ENCODE peak calls at places on chromosomes 6 and 20, in six cellular contexts. T is colonic mucosa; N is mucosa of descending colon; U is astrocyte of the cerebellum; F is neuronal stem cell; A is naive thymus-derived CD4-positive, alpha-beta T cell. V is an unnamed sample.

GRCh38 chr20:23412026-23412425 is 9.3 kb downstream of the NAPB start:
- DNase-seq in T (no peak), N (no peak), U (no peak), A (no peak), F (no peak), V (no peak)

GRCh38 chr6:101080597-101080996 is 199.5 kb upstream of the ASCC3 start:
- DNase-seq in N (no peak), A (no peak), T (no peak), U (no peak), F (no peak), V (no peak)

GRCh38 chr6:41045664-41046063 is 3.4 kb downstream of the TSPO2 start:
- DNase-seq in T (no peak), F (no peak), N (no peak), A (no peak), U (no peak), V (no peak)

GRCh38 chr6:21263531-21264287 is 329.8 kb upstream of the SOX4 start:
- DNase-seq in N (no peak), U (no peak), T (no peak), A (no peak), F (no peak), V (no peak)

GRCh38 chr6:69096681-69097080 is 461.6 kb downstream of the ADGRB3 start:
- DNase-seq in N (no peak), F (no peak), T (no peak), A (no peak), U (no peak), V (peak; percentile 2)

GRCh38 chr6:2949536-2950083 is 21.8 kb downstream of the SERPINB6 start:
- DNase-seq in U (no peak), N (peak; percentile 0), T (peak; percentile 11), F (no peak), A (no peak), V (no peak)

GRCh38 chr20:44650777-44651493 is 564 bp downstream of the ADA start:
- DNase-seq in A (no peak), F (no peak), T (peak; percentile 33), U (no peak), N (peak; percentile 39), V (no peak)

GRCh38 chr20:61134286-61135035 is 117.6 kb upstream of the CDH4 start:
- DNase-seq in U (no peak), T (no peak), F (no peak), N (no peak), A (no peak), V (no peak)

GRCh38 chr6:95364016-95364604 is 213.2 kb upstream of the MANEA start:
- DNase-seq in F (peak; percentile 14), U (peak; percentile 0), A (no peak), T (no peak), N (no peak), V (no peak)

GRCh38 chr6:37242042-37242428 is 15.5 kb upstream of the TBC1D22B start:
- DNase-seq in F (no peak), T (no peak), U (no peak), N (no peak), A (no peak), V (no peak)

GRCh38 chr6:16596890-16597331 is 164.3 kb downstream of the ATXN1 start:
- DNase-seq in U (no peak), N (no peak), F (no peak), A (no peak), T (no peak), V (no peak)

GRCh38 chr6:136158398-136158797 is 91.7 kb downstream of the MTFR2 start:
- DNase-seq in U (no peak), T (no peak), A (no peak), F (no peak), N (no peak), V (no peak)

GRCh38 chr20:6501061-6501460 is 266.4 kb upstream of the BMP2 start:
- DNase-seq in F (no peak), U (peak; percentile 24), T (no peak), N (no peak), A (no peak), V (no peak)

GRCh38 chr6:147751232-147751631 is 242.7 kb downstream of the SAMD5 start:
- DNase-seq in A (no peak), T (no peak), N (no peak), U (no peak), F (no peak), V (no peak)

GRCh38 chr6:154370545-154370944 is 13.9 kb upstream of the IPCEF1 start:
- DNase-seq in A (peak; percentile 25), T (no peak), F (no peak), N (peak; percentile 42), U (peak; percentile 39), V (no peak)

GRCh38 chr20:11849270-11849920 is 68.3 kb upstream of the BTBD3 start:
- DNase-seq in F (no peak), A (no peak), N (no peak), T (no peak), U (no peak), V (no peak)

GRCh38 chr6:68040312-68040778 is 594.7 kb upstream of the ADGRB3 start:
- DNase-seq in A (no peak), T (no peak), F (no peak), U (no peak), N (no peak), V (no peak)

GRCh38 chr6:71043902-71044301 is 87.0 kb upstream of the B3GAT2 start:
- DNase-seq in T (no peak), U (no peak), F (no peak), A (no peak), N (no peak), V (no peak)

GRCh38 chr6:1390071-1390804 is 862 bp downstream of the FOXF2 start:
- DNase-seq in T (no peak), A (no peak), N (no peak), U (peak; percentile 5), F (peak; percentile 36), V (no peak)

GRCh38 chr6:129280719-129281118 is 397.8 kb downstream of the LAMA2 start:
- DNase-seq in T (no peak), A (peak; percentile 8), F (no peak), N (no peak), U (no peak), V (no peak)

GRCh38 chr20:40442181-40442963 is 246.7 kb downstream of the MAFB start:
- DNase-seq in F (no peak), T (no peak), N (peak; percentile 3), U (no peak), A (no peak), V (no peak)

GRCh38 chr6:2188856-2189384 is 56.5 kb downstream of the GMDS start:
- DNase-seq in T (no peak), N (no peak), F (no peak), U (no peak), A (no peak), V (no peak)

GRCh38 chr6:130223508-130223907 is 757 bp upstream of the SAMD3 start:
- DNase-seq in T (peak; percentile 19), F (no peak), U (no peak), N (peak; percentile 21), A (peak; percentile 45), V (no peak)

GRCh38 chr20:24502184-24502583 is 32.8 kb downstream of the SYNDIG1 start:
- DNase-seq in F (no peak), T (peak; percentile 15), N (no peak), U (peak; percentile 57), A (no peak), V (peak; percentile 80)

GRCh38 chr6:12269100-12269499 is 21.1 kb upstream of the EDN1 start:
- DNase-seq in N (no peak), U (no peak), A (no peak), F (no peak), T (no peak), V (no peak)

GRCh38 chr6:34672657-34673043 is 23.9 kb downstream of the ILRUN start:
- DNase-seq in T (no peak), N (no peak), U (no peak), F (no peak), A (no peak), V (no peak)
- H3K4me3 ChIP-seq in T (no peak overlapping the region), N (no peak overlapping the region), U (no peak overlapping the region), F (no peak overlapping the region), A (peak overlapping the region; percentile 35), V (no peak overlapping the region)

GRCh38 chr6:107646176-107646575 is 156.3 kb downstream of the SOBP start:
- DNase-seq in U (no peak), N (peak; percentile 49), T (peak; percentile 37), F (no peak), A (no peak), V (no peak)
- H3K4me3 ChIP-seq in U (no peak overlapping the region), N (no peak overlapping the region), T (no peak overlapping the region), F (no peak overlapping the region), A (no peak overlapping the region), V (no peak overlapping the region)

GRCh38 chr20:59932616-59933295 is 681 bp downstream of the SYCP2 start:
- DNase-seq in N (no peak), A (no peak), U (no peak), T (no peak), F (no peak), V (no peak)
- H3K4me3 ChIP-seq in N (no peak overlapping the region), A (peak overlapping the region; percentile 20), U (no peak overlapping the region), T (no peak overlapping the region), F (no peak overlapping the region), V (no peak overlapping the region)

GRCh38 chr20:63498950-63499332 is at the start of gene EEF1A2:
- DNase-seq in T (no peak), F (no peak), A (peak; percentile 60), U (no peak), N (no peak), V (no peak)
- H3K4me3 ChIP-seq in T (no peak within 1 kb of the TSS), F (peak within 1 kb of the TSS; percentile 68), A (no peak within 1 kb of the TSS), U (peak within 1 kb of the TSS; percentile 18), N (no peak within 1 kb of the TSS), V (peak within 1 kb of the TSS; percentile 18)

DNA sequence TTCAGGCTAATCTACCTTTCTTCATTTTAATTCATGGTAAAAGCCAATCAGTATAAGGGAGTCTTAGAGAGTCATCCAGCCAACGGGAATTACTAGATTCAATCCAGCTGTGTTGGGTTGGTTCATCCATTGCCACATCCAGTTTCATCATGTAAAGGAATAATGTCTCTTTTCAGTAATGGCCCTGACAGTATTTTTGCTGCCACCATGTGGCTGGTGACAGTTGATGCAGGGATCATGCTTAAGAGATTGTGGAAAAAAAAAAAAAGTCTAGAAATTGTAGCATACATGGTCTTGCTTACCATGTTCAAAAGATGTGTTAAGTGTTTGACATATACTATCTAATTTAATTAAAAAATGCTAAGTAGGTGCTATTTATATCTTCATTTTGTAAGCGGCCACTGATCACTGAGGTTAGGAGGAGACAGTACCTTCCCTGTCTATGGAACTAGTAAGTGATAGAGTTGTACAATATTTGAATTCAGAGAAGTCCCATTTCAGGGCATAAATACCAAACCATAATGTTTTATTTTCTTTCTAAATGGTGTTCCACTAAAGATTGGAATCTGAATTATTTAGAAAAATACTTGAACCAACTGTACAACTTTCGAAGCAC is 135.9 kb downstream of the KHDRBS2 start:
- DNase-seq in A (no peak), U (peak; percentile 5), T (peak; percentile 20), F (peak; percentile 32), N (peak; percentile 20), V (no peak)
- H3K4me3 ChIP-seq in A (no peak overlapping the region), U (no peak overlapping the region), T (no peak overlapping the region), F (no peak overlapping the region), N (no peak overlapping the region), V (no peak overlapping the region)